ENCODE peak calls at places on chromosome 20, in seven cellular contexts. One of them, this sample, is unnamed.

GRCh38 chr20:53220482-53221307 is 248.5 kb downstream of the TSHZ2 start:
- DNase-seq in GM12878: no peak
- DNase-seq in K562: no peak
- DNase-seq in H1: no peak
- DNase-seq in SK-N-SH: no peak
- DNase-seq in HepG2: no peak
- DNase-seq in HCT116: no peak
- DNase-seq in this sample: no peak

GRCh38 chr20:18314786-18315406 is 26.6 kb downstream of the ZNF133 start:
- DNase-seq in SK-N-SH: no peak
- DNase-seq in K562: no peak
- DNase-seq in HepG2: no peak
- DNase-seq in GM12878: no peak
- DNase-seq in H1: no peak
- DNase-seq in HCT116: no peak
- DNase-seq in this sample: no peak

GRCh38 chr20:14984768-14985622 is 647.6 kb upstream of the FLRT3 start:
- DNase-seq in HCT116: no peak
- DNase-seq in GM12878: no peak
- DNase-seq in K562: no peak
- DNase-seq in SK-N-SH: no peak
- DNase-seq in H1: no peak
- DNase-seq in HepG2: peak; percentile 100
- DNase-seq in this sample: no peak

GRCh38 chr20:20003088-20003954 is 13.8 kb upstream of the NAA20 start:
- DNase-seq in H1: no peak
- DNase-seq in SK-N-SH: no peak
- DNase-seq in K562: no peak
- DNase-seq in HCT116: no peak
- DNase-seq in HepG2: no peak
- DNase-seq in GM12878: no peak
- DNase-seq in this sample: no peak

GRCh38 chr20:19396466-19397081 is 184.1 kb downstream of the SLC24A3 start:
- DNase-seq in HCT116: no peak
- DNase-seq in H1: no peak
- DNase-seq in SK-N-SH: no peak
- DNase-seq in K562: no peak
- DNase-seq in GM12878: no peak
- DNase-seq in HepG2: no peak
- DNase-seq in this sample: peak; percentile 31

GRCh38 chr20:10925767-10926166 is 252.0 kb upstream of the JAG1 start:
- DNase-seq in K562: no peak
- DNase-seq in GM12878: no peak
- DNase-seq in HCT116: no peak
- DNase-seq in H1: no peak
- DNase-seq in HepG2: no peak
- DNase-seq in SK-N-SH: no peak
- DNase-seq in this sample: no peak

GRCh38 chr20:2210646-2211556 is 84.9 kb upstream of the TGM3 start:
- DNase-seq in HepG2: no peak
- DNase-seq in H1: no peak
- DNase-seq in SK-N-SH: no peak
- DNase-seq in K562: no peak
- DNase-seq in HCT116: no peak
- DNase-seq in GM12878: no peak
- DNase-seq in this sample: no peak

GRCh38 chr20:19802492-19803158 is 44.6 kb downstream of the RIN2 start:
- DNase-seq in SK-N-SH: no peak
- DNase-seq in H1: no peak
- DNase-seq in HCT116: peak; percentile 47
- DNase-seq in HepG2: peak; percentile 75
- DNase-seq in K562: no peak
- DNase-seq in GM12878: no peak
- DNase-seq in this sample: peak; percentile 87

GRCh38 chr20:32804817-32805216 is 14.9 kb upstream of the MAPRE1 start:
- DNase-seq in HCT116: no peak
- DNase-seq in SK-N-SH: no peak
- DNase-seq in GM12878: no peak
- DNase-seq in H1: no peak
- DNase-seq in K562: no peak
- DNase-seq in HepG2: no peak
- DNase-seq in this sample: no peak

GRCh38 chr20:64189530-64189966 is 25.3 kb downstream of the MYT1 start:
- DNase-seq in SK-N-SH: no peak
- DNase-seq in H1: no peak
- DNase-seq in HCT116: no peak
- DNase-seq in HepG2: no peak
- DNase-seq in GM12878: no peak
- DNase-seq in K562: no peak
- DNase-seq in this sample: no peak

GRCh38 chr20:54132612-54133433 is 41.0 kb downstream of the CYP24A1 start:
- DNase-seq in SK-N-SH: no peak
- DNase-seq in HCT116: peak; percentile 92
- DNase-seq in HepG2: peak; percentile 100
- DNase-seq in GM12878: no peak
- DNase-seq in H1: no peak
- DNase-seq in K562: no peak
- DNase-seq in this sample: peak; percentile 40

GRCh38 chr20:11403711-11404110 is 514.0 kb upstream of the BTBD3 start:
- DNase-seq in HepG2: no peak
- DNase-seq in K562: no peak
- DNase-seq in GM12878: no peak
- DNase-seq in SK-N-SH: no peak
- DNase-seq in H1: no peak
- DNase-seq in HCT116: no peak
- DNase-seq in this sample: no peak

GRCh38 chr20:2751868-2752630 is 48.4 kb downstream of the CPXM1 start:
- DNase-seq in K562: peak; percentile 81
- DNase-seq in GM12878: no peak
- DNase-seq in HepG2: no peak
- DNase-seq in H1: peak; percentile 60
- DNase-seq in HCT116: no peak
- DNase-seq in SK-N-SH: no peak
- DNase-seq in this sample: no peak

GRCh38 chr20:15287331-15287730 is 949.9 kb upstream of the FLRT3 start:
- DNase-seq in HCT116: no peak
- DNase-seq in K562: no peak
- DNase-seq in H1: no peak
- DNase-seq in SK-N-SH: no peak
- DNase-seq in HepG2: no peak
- DNase-seq in GM12878: no peak
- DNase-seq in this sample: no peak

GRCh38 chr20:57760698-57761412 is 51.0 kb upstream of the PMEPA1 start:
- DNase-seq in HepG2: no peak
- DNase-seq in GM12878: no peak
- DNase-seq in K562: no peak
- DNase-seq in HCT116: no peak
- DNase-seq in SK-N-SH: no peak
- DNase-seq in H1: no peak
- DNase-seq in this sample: no peak

GRCh38 chr20:62025394-62025793 is 40.3 kb downstream of the TAF4 start:
- DNase-seq in K562: no peak
- DNase-seq in HepG2: no peak
- DNase-seq in H1: no peak
- DNase-seq in GM12878: no peak
- DNase-seq in SK-N-SH: no peak
- DNase-seq in HCT116: no peak
- DNase-seq in this sample: no peak

GRCh38 chr20:12207875-12208274 is 290.2 kb downstream of the BTBD3 start:
- DNase-seq in SK-N-SH: peak; percentile 5
- DNase-seq in HCT116: peak; percentile 0
- DNase-seq in GM12878: no peak
- DNase-seq in HepG2: peak; percentile 44
- DNase-seq in H1: peak; percentile 77
- DNase-seq in K562: peak; percentile 8
- DNase-seq in this sample: peak; percentile 48

DNA sequence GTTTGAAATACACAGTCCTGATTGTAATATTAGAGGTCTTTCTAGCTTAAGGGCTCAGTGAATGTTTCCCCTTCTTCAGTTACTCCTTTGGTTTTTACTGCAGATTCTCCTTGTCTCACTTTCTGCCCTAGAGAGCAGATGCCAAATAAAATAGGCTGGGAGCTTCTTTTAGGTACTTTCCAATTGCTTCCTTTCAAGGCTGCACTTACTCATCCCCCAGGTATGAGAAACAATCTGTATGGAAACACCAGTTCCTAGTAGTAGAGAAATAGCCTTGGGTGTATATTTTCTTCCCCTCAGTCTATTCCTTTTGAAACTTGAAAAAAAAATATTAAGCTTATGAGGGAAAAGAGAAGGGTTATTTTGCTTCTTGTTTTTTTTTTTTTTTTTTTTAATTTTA is 139.7 kb downstream of the PAK5 start:
- DNase-seq in HepG2: no peak
- DNase-seq in HCT116: no peak
- DNase-seq in K562: no peak
- DNase-seq in GM12878: no peak
- DNase-seq in SK-N-SH: no peak
- DNase-seq in H1: no peak
- DNase-seq in this sample: no peak
- TF ChIP-seq JUND in HepG2: no peak
- TF ChIP-seq JUND in HCT116: no peak
- TF ChIP-seq JUND in K562: no peak
- TF ChIP-seq JUND in GM12878: no peak
- TF ChIP-seq JUND in SK-N-SH: no peak
- TF ChIP-seq JUND in H1: no peak
- TF ChIP-seq JUND in this sample: no peak

GRCh38 chr20:48698507-48699267 is 129.1 kb downstream of the PREX1 start:
- DNase-seq in H1: no peak
- DNase-seq in K562: peak; percentile 36
- DNase-seq in SK-N-SH: no peak
- DNase-seq in GM12878: no peak
- DNase-seq in HCT116: no peak
- DNase-seq in HepG2: no peak
- DNase-seq in this sample: no peak

GRCh38 chr20:48695738-48696137 is 132.1 kb downstream of the PREX1 start:
- DNase-seq in K562: no peak
- DNase-seq in HCT116: no peak
- DNase-seq in H1: no peak
- DNase-seq in GM12878: no peak
- DNase-seq in SK-N-SH: no peak
- DNase-seq in HepG2: no peak
- DNase-seq in this sample: no peak

GRCh38 chr20:48694466-48694865 is 133.3 kb downstream of the PREX1 start:
- DNase-seq in HCT116: no peak
- DNase-seq in H1: no peak
- DNase-seq in GM12878: no peak
- DNase-seq in HepG2: no peak
- DNase-seq in SK-N-SH: no peak
- DNase-seq in K562: no peak
- DNase-seq in this sample: no peak

GRCh38 chr20:48695255-48695654 is 132.5 kb downstream of the PREX1 start:
- DNase-seq in K562: no peak
- DNase-seq in H1: no peak
- DNase-seq in HepG2: no peak
- DNase-seq in HCT116: no peak
- DNase-seq in GM12878: no peak
- DNase-seq in SK-N-SH: peak; percentile 58
- DNase-seq in this sample: no peak

GRCh38 chr20:48697845-48698491 is 129.8 kb downstream of the PREX1 start:
- DNase-seq in HepG2: peak; percentile 87
- DNase-seq in GM12878: no peak
- DNase-seq in HCT116: no peak
- DNase-seq in H1: no peak
- DNase-seq in SK-N-SH: peak; percentile 76
- DNase-seq in K562: no peak
- DNase-seq in this sample: peak; percentile 72
- TF ChIP-seq JUND in HepG2: peak; percentile 24
- TF ChIP-seq JUND in GM12878: no peak
- TF ChIP-seq JUND in HCT116: no peak
- TF ChIP-seq JUND in H1: no peak
- TF ChIP-seq JUND in SK-N-SH: no peak
- TF ChIP-seq JUND in K562: no peak
- TF ChIP-seq JUND in this sample: peak; percentile 48

GRCh38 chr20:59062057-59062456 is 19.5 kb upstream of the PRELID3B start:
- DNase-seq in SK-N-SH: no peak
- DNase-seq in GM12878: no peak
- DNase-seq in K562: no peak
- DNase-seq in HCT116: no peak
- DNase-seq in H1: no peak
- DNase-seq in HepG2: no peak
- DNase-seq in this sample: peak; percentile 30

GRCh38 chr20:59068534-59068933 is 25.9 kb upstream of the PRELID3B start:
- DNase-seq in HCT116: no peak
- DNase-seq in K562: no peak
- DNase-seq in GM12878: no peak
- DNase-seq in SK-N-SH: no peak
- DNase-seq in H1: no peak
- DNase-seq in HepG2: no peak
- DNase-seq in this sample: no peak

GRCh38 chr20:59064214-59064722 is 21.7 kb upstream of the PRELID3B start:
- DNase-seq in GM12878: no peak
- DNase-seq in HepG2: no peak
- DNase-seq in H1: no peak
- DNase-seq in SK-N-SH: no peak
- DNase-seq in K562: no peak
- DNase-seq in HCT116: no peak
- DNase-seq in this sample: no peak

DNA sequence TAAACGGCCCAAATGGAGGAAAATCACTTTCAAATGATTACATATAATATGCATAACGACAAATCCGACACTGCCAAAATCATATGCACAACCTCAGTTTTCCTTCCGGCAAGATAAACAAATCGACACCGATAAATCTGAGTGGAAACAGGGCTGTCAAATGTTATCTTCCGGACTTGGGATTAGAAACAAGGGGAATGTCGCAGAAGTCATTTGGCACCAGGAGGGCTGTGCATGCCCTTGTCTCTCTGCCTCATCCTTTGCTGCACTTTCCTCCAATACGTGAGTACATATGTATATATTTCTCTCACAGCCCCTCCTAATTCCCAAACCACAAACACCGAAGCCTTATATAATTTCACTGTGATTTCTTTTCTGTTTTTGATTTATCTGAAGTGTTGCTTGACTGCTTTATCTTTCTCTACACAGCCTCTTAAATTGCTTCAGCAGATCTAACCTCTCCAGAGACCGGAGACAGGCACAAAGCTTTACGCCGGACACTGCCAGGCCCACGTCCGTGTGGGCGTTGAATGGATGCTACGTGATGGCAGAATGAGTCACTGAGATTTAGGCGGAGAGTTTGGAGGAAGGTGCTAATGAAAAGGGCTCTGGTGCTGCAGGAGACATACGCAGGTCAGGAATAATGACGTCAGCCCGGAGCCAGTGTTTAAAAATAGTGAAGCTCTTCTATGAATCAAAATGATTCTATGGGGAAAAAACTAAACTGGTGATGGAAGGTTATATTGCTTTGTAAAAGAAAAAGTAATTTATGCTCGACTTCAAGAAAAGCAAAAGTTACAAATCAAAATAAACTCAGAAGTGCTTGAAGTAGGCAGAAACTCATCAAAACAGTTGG is 21.0 kb upstream of the PRELID3B start:
- DNase-seq in GM12878: no peak
- DNase-seq in SK-N-SH: peak; percentile 45
- DNase-seq in K562: no peak
- DNase-seq in H1: no peak
- DNase-seq in HepG2: no peak
- DNase-seq in HCT116: peak; percentile 75
- DNase-seq in this sample: no peak
- TF ChIP-seq JUND in GM12878: no peak
- TF ChIP-seq JUND in SK-N-SH: peak; percentile 48
- TF ChIP-seq JUND in K562: peak; percentile 58
- TF ChIP-seq JUND in H1: no peak
- TF ChIP-seq JUND in HepG2: no peak
- TF ChIP-seq JUND in HCT116: peak; percentile 70
- TF ChIP-seq JUND in this sample: no peak

GRCh38 chr20:37233471-37234253 is 28.0 kb downstream of the GHRH start:
- DNase-seq in GM12878: no peak
- DNase-seq in H1: no peak
- DNase-seq in HCT116: no peak
- DNase-seq in SK-N-SH: no peak
- DNase-seq in HepG2: no peak
- DNase-seq in K562: no peak
- DNase-seq in this sample: no peak
- TF ChIP-seq JUND in GM12878: no peak
- TF ChIP-seq JUND in H1: no peak
- TF ChIP-seq JUND in HCT116: no peak
- TF ChIP-seq JUND in SK-N-SH: no peak
- TF ChIP-seq JUND in HepG2: no peak
- TF ChIP-seq JUND in K562: no peak
- TF ChIP-seq JUND in this sample: no peak